ENCODE peak calls at places on chromosome 12, in eight cellular contexts. M is RWPE2; E is sciatic nerve; K is aorta; W is activated T-cell treated with anti-CD3 and anti-CD28 coated beads, Interleukin-2, amount 50 U/mL, for 4 hours; F is heart left ventricle; I is activated CD8-positive, alpha-beta T cell treated with anti-CD3 and anti-CD28 coated beads, Interleukin-2, amount 10 ng/mL, durations not matched to agents 7 days and 5 days; Z is T-cell. L is an unnamed sample.

GRCh38 chr12:91400249-91400648 is 217.6 kb upstream of the DCN start:
- ATAC-seq in M (no peak), K (no peak), W (no peak), E (no peak), I (no peak), F (no peak), Z (no peak), L (no peak)

GRCh38 chr12:51323966-51324895 is at the start of gene BIN2:
- ATAC-seq in M (no peak), K (peak; percentile 67), F (peak; percentile 62), Z (peak; percentile 77), I (peak; percentile 73), W (peak; percentile 74), E (peak; percentile 9), L (no peak)

GRCh38 chr12:31221566-31221945 is 104.4 kb downstream of the SINHCAF start:
- ATAC-seq in W (no peak), M (no peak), E (peak; percentile 18), I (no peak), F (no peak), Z (no peak), K (no peak), L (no peak)

GRCh38 chr12:802242-802995 is 50.0 kb downstream of the WNK1 start:
- ATAC-seq in W (peak; percentile 38), I (no peak), M (no peak), K (no peak), E (no peak), Z (no peak), F (no peak), L (no peak)

GRCh38 chr12:76247992-76248391 is 100.2 kb downstream of the BBS10 start:
- ATAC-seq in M (no peak), F (no peak), Z (no peak), I (no peak), K (no peak), E (no peak), W (no peak), L (no peak)

GRCh38 chr12:6958609-6959375 is 7.6 kb downstream of the PTPN6 start:
- ATAC-seq in F (peak; percentile 9), W (peak; percentile 47), E (no peak), M (no peak), I (peak; percentile 60), K (no peak), Z (peak; percentile 58), L (no peak)

GRCh38 chr12:52645120-52645761 is 6.8 kb downstream of the KRT2 start:
- ATAC-seq in K (no peak), I (peak; percentile 91), E (peak; percentile 13), M (no peak), F (no peak), W (peak; percentile 80), Z (peak; percentile 93), L (no peak)

GRCh38 chr12:71691504-71692129 is 5.7 kb downstream of the TMEM19 start:
- ATAC-seq in Z (no peak), F (no peak), W (no peak), K (no peak), I (no peak), M (no peak), E (no peak), L (no peak)

GRCh38 chr12:67288561-67288960 is 19.4 kb downstream of the CAND1 start:
- ATAC-seq in M (no peak), E (no peak), F (no peak), W (peak; percentile 28), I (peak; percentile 64), K (no peak), Z (no peak), L (no peak)

GRCh38 chr12:45989277-45989856 is 1.0 kb downstream of the SCAF11 start:
- ATAC-seq in F (peak; percentile 26), Z (peak; percentile 6), M (no peak), W (peak; percentile 12), I (peak; percentile 19), E (peak; percentile 31), K (peak; percentile 54), L (peak; percentile 26)

GRCh38 chr12:65164244-65164643 is 5.1 kb upstream of the LEMD3 start:
- ATAC-seq in E (no peak), W (no peak), I (no peak), Z (no peak), K (no peak), F (no peak), M (no peak), L (no peak)

GRCh38 chr12:106140223-106140986 is 1.7 kb upstream of the NUAK1 start:
- ATAC-seq in I (no peak), F (peak; percentile 7), K (no peak), M (no peak), W (no peak), Z (no peak), E (no peak), L (no peak)

GRCh38 chr12:32604565-32604964 is 74.5 kb upstream of the DNM1L start:
- ATAC-seq in E (no peak), W (no peak), Z (no peak), I (no peak), M (no peak), F (no peak), K (no peak), L (no peak)

GRCh38 chr12:66663605-66664004 is 15.3 kb downstream of the GRIP1 start:
- ATAC-seq in M (no peak), I (no peak), E (no peak), W (no peak), Z (no peak), K (no peak), F (no peak), L (no peak)

GRCh38 chr12:1646908-1647669 is 18.1 kb downstream of the WNT5B start:
- ATAC-seq in K (no peak), Z (no peak), M (no peak), F (no peak), I (no peak), E (no peak), W (no peak), L (no peak)

L was measured in SK-N-SH treated with all-trans-retinoic acid at 6 μM for 48 hours.